ENCODE peak calls at places on chromosomes 4 and X, in five cellular contexts. One of them, this sample, is unnamed.

GRCh38 chrX:116657071-116657470 is 194.3 kb upstream of the CT83 start:
- DNase-seq in stimulated activated naive CD4-positive, alpha-beta T cell: no peak
- DNase-seq in HFF-Myc: no peak
- DNase-seq in fibroblast of pulmonary artery: no peak
- DNase-seq in activated naive CD4-positive, alpha-beta T cell treated with anti-CD3 and anti-CD28 coated beads for 36 hours: no peak
- DNase-seq in this sample: no peak

GRCh38 chr4:152266831-152267480 is 268.9 kb downstream of the FBXW7 start:
- DNase-seq in fibroblast of pulmonary artery: no peak
- DNase-seq in activated naive CD4-positive, alpha-beta T cell treated with anti-CD3 and anti-CD28 coated beads for 36 hours: no peak
- DNase-seq in stimulated activated naive CD4-positive, alpha-beta T cell: no peak
- DNase-seq in HFF-Myc: no peak
- DNase-seq in this sample: no peak

GRCh38 chrX:47171996-47172395 is 21.6 kb upstream of the UBA1 start:
- DNase-seq in activated naive CD4-positive, alpha-beta T cell treated with anti-CD3 and anti-CD28 coated beads for 36 hours: no peak
- DNase-seq in fibroblast of pulmonary artery: no peak
- DNase-seq in stimulated activated naive CD4-positive, alpha-beta T cell: no peak
- DNase-seq in HFF-Myc: no peak
- DNase-seq in this sample: no peak

GRCh38 chr4:73311428-73311827 is 52.8 kb upstream of the ANKRD17 start:
- DNase-seq in activated naive CD4-positive, alpha-beta T cell treated with anti-CD3 and anti-CD28 coated beads for 36 hours: no peak
- DNase-seq in fibroblast of pulmonary artery: peak
- DNase-seq in HFF-Myc: no peak
- DNase-seq in stimulated activated naive CD4-positive, alpha-beta T cell: peak
- DNase-seq in this sample: peak

GRCh38 chrX:136691028-136691809 is 43.3 kb downstream of the CD40LG start:
- DNase-seq in fibroblast of pulmonary artery: no peak
- DNase-seq in activated naive CD4-positive, alpha-beta T cell treated with anti-CD3 and anti-CD28 coated beads for 36 hours: no peak
- DNase-seq in HFF-Myc: no peak
- DNase-seq in stimulated activated naive CD4-positive, alpha-beta T cell: peak
- DNase-seq in this sample: no peak

GRCh38 chr4:124631760-124632159 is 80.8 kb downstream of the ANKRD50 start:
- DNase-seq in activated naive CD4-positive, alpha-beta T cell treated with anti-CD3 and anti-CD28 coated beads for 36 hours: peak
- DNase-seq in fibroblast of pulmonary artery: peak
- DNase-seq in HFF-Myc: peak
- DNase-seq in stimulated activated naive CD4-positive, alpha-beta T cell: no peak
- DNase-seq in this sample: peak

GRCh38 chrX:2425281-2426071 is 75.3 kb downstream of the DHRSX start:
- DNase-seq in activated naive CD4-positive, alpha-beta T cell treated with anti-CD3 and anti-CD28 coated beads for 36 hours: no peak
- DNase-seq in HFF-Myc: no peak
- DNase-seq in fibroblast of pulmonary artery: no peak
- DNase-seq in stimulated activated naive CD4-positive, alpha-beta T cell: no peak
- DNase-seq in this sample: peak

GRCh38 chrX:10628906-10629305 is 8.5 kb upstream of the MID1 start:
- DNase-seq in activated naive CD4-positive, alpha-beta T cell treated with anti-CD3 and anti-CD28 coated beads for 36 hours: no peak
- DNase-seq in fibroblast of pulmonary artery: no peak
- DNase-seq in HFF-Myc: no peak
- DNase-seq in stimulated activated naive CD4-positive, alpha-beta T cell: no peak
- DNase-seq in this sample: no peak

GRCh38 chrX:33252306-33252825 is 41.0 kb upstream of the DMD start:
- DNase-seq in activated naive CD4-positive, alpha-beta T cell treated with anti-CD3 and anti-CD28 coated beads for 36 hours: no peak
- DNase-seq in HFF-Myc: no peak
- DNase-seq in stimulated activated naive CD4-positive, alpha-beta T cell: no peak
- DNase-seq in fibroblast of pulmonary artery: no peak
- DNase-seq in this sample: no peak

GRCh38 chr4:153522800-153523089 is 56.6 kb downstream of the TMEM131L start:
- DNase-seq in HFF-Myc: no peak
- DNase-seq in activated naive CD4-positive, alpha-beta T cell treated with anti-CD3 and anti-CD28 coated beads for 36 hours: peak
- DNase-seq in fibroblast of pulmonary artery: no peak
- DNase-seq in stimulated activated naive CD4-positive, alpha-beta T cell: no peak
- DNase-seq in this sample: no peak

GRCh38 chrX:132956421-132957210 is 1.8 kb downstream of the HS6ST2 start:
- DNase-seq in fibroblast of pulmonary artery: no peak
- DNase-seq in HFF-Myc: no peak
- DNase-seq in activated naive CD4-positive, alpha-beta T cell treated with anti-CD3 and anti-CD28 coated beads for 36 hours: peak
- DNase-seq in stimulated activated naive CD4-positive, alpha-beta T cell: no peak
- DNase-seq in this sample: no peak

GRCh38 chrX:2488621-2489285 is 12.0 kb downstream of the DHRSX start:
- DNase-seq in fibroblast of pulmonary artery: no peak
- DNase-seq in stimulated activated naive CD4-positive, alpha-beta T cell: no peak
- DNase-seq in activated naive CD4-positive, alpha-beta T cell treated with anti-CD3 and anti-CD28 coated beads for 36 hours: no peak
- DNase-seq in HFF-Myc: no peak
- DNase-seq in this sample: no peak

GRCh38 chr4:121358473-121358872 is 22.3 kb downstream of the QRFPR start:
- DNase-seq in fibroblast of pulmonary artery: peak
- DNase-seq in activated naive CD4-positive, alpha-beta T cell treated with anti-CD3 and anti-CD28 coated beads for 36 hours: no peak
- DNase-seq in stimulated activated naive CD4-positive, alpha-beta T cell: no peak
- DNase-seq in HFF-Myc: peak
- DNase-seq in this sample: peak

GRCh38 chr4:121819216-121819980 is 4.3 kb downstream of the CCNA2 start:
- DNase-seq in stimulated activated naive CD4-positive, alpha-beta T cell: no peak
- DNase-seq in activated naive CD4-positive, alpha-beta T cell treated with anti-CD3 and anti-CD28 coated beads for 36 hours: no peak
- DNase-seq in fibroblast of pulmonary artery: peak
- DNase-seq in HFF-Myc: no peak
- DNase-seq in this sample: no peak

GRCh38 chrX:148412006-148412405 is 88.4 kb upstream of the AFF2 start:
- DNase-seq in fibroblast of pulmonary artery: no peak
- DNase-seq in HFF-Myc: no peak
- DNase-seq in stimulated activated naive CD4-positive, alpha-beta T cell: no peak
- DNase-seq in activated naive CD4-positive, alpha-beta T cell treated with anti-CD3 and anti-CD28 coated beads for 36 hours: no peak
- DNase-seq in this sample: no peak

GRCh38 chr4:165709973-165710526 is 163.0 kb upstream of the TLL1 start:
- DNase-seq in fibroblast of pulmonary artery: no peak
- DNase-seq in stimulated activated naive CD4-positive, alpha-beta T cell: no peak
- DNase-seq in activated naive CD4-positive, alpha-beta T cell treated with anti-CD3 and anti-CD28 coated beads for 36 hours: no peak
- DNase-seq in HFF-Myc: no peak
- DNase-seq in this sample: no peak

GRCh38 chr4:108830509-108831244 is 67.8 kb upstream of the ETNPPL start:
- DNase-seq in fibroblast of pulmonary artery: peak
- DNase-seq in stimulated activated naive CD4-positive, alpha-beta T cell: no peak
- DNase-seq in activated naive CD4-positive, alpha-beta T cell treated with anti-CD3 and anti-CD28 coated beads for 36 hours: peak
- DNase-seq in HFF-Myc: no peak
- DNase-seq in this sample: peak

GRCh38 chrX:83759872-83760271 is 101.1 kb upstream of the CYLC1 start:
- DNase-seq in HFF-Myc: no peak
- DNase-seq in fibroblast of pulmonary artery: no peak
- DNase-seq in stimulated activated naive CD4-positive, alpha-beta T cell: no peak
- DNase-seq in activated naive CD4-positive, alpha-beta T cell treated with anti-CD3 and anti-CD28 coated beads for 36 hours: no peak
- DNase-seq in this sample: peak

GRCh38 chrX:123487674-123488073 is 245.2 kb downstream of the THOC2 start:
- DNase-seq in fibroblast of pulmonary artery: no peak
- DNase-seq in activated naive CD4-positive, alpha-beta T cell treated with anti-CD3 and anti-CD28 coated beads for 36 hours: no peak
- DNase-seq in stimulated activated naive CD4-positive, alpha-beta T cell: no peak
- DNase-seq in HFF-Myc: no peak
- DNase-seq in this sample: no peak

GRCh38 chrX:347351-348117 is 28.9 kb upstream of the GTPBP6 start:
- DNase-seq in stimulated activated naive CD4-positive, alpha-beta T cell: no peak
- DNase-seq in activated naive CD4-positive, alpha-beta T cell treated with anti-CD3 and anti-CD28 coated beads for 36 hours: no peak
- DNase-seq in HFF-Myc: no peak
- DNase-seq in fibroblast of pulmonary artery: no peak
- DNase-seq in this sample: no peak

This sample was measured in A673.